ENCODE peak calls at places on chromosomes 6 and 20, in four cellular contexts. One of them, this sample, is unnamed.

GRCh38 chr20:31410011-31410410 is 4.0 kb upstream of the DEFB121 start:
- DNase-seq in ovary: no peak
- DNase-seq in CD4-positive, alpha-beta T cell: no peak
- DNase-seq in T-helper 17 cell: no peak
- DNase-seq in this sample: no peak

GRCh38 chr6:159929819-159930218 is 39.0 kb downstream of the MAS1 start:
- DNase-seq in ovary: peak; percentile 44
- DNase-seq in CD4-positive, alpha-beta T cell: peak; percentile 27
- DNase-seq in T-helper 17 cell: peak; percentile 65
- DNase-seq in this sample: no peak

GRCh38 chr6:157278171-157278570 is 45.1 kb downstream of the TMEM242 start:
- DNase-seq in T-helper 17 cell: no peak
- DNase-seq in ovary: no peak
- DNase-seq in CD4-positive, alpha-beta T cell: no peak
- DNase-seq in this sample: no peak

GRCh38 chr6:43823879-43824740 is 54.1 kb downstream of the VEGFA start:
- DNase-seq in T-helper 17 cell: no peak
- DNase-seq in ovary: no peak
- DNase-seq in CD4-positive, alpha-beta T cell: no peak
- DNase-seq in this sample: no peak

GRCh38 chr6:32075781-32076494 is 33.2 kb downstream of the TNXB start:
- DNase-seq in ovary: no peak
- DNase-seq in CD4-positive, alpha-beta T cell: no peak
- DNase-seq in T-helper 17 cell: no peak
- DNase-seq in this sample: no peak

GRCh38 chr20:47133809-47134456 is 222.6 kb downstream of the ZMYND8 start:
- DNase-seq in T-helper 17 cell: no peak
- DNase-seq in CD4-positive, alpha-beta T cell: no peak
- DNase-seq in ovary: no peak
- DNase-seq in this sample: no peak

GRCh38 chr20:56710577-56711465 is 81.7 kb downstream of the TFAP2C start:
- DNase-seq in T-helper 17 cell: no peak
- DNase-seq in CD4-positive, alpha-beta T cell: no peak
- DNase-seq in ovary: no peak
- DNase-seq in this sample: no peak

GRCh38 chr6:11126876-11127275 is 15.4 kb upstream of the ERVFRD-1 start:
- DNase-seq in CD4-positive, alpha-beta T cell: no peak
- DNase-seq in ovary: no peak
- DNase-seq in T-helper 17 cell: no peak
- DNase-seq in this sample: no peak

GRCh38 chr20:46243707-46244628 is 64.3 kb downstream of the CDH22 start:
- DNase-seq in T-helper 17 cell: no peak
- DNase-seq in CD4-positive, alpha-beta T cell: no peak
- DNase-seq in ovary: no peak
- DNase-seq in this sample: no peak

GRCh38 chr6:56143796-56144195 is 103.6 kb downstream of the COL21A1 start:
- DNase-seq in T-helper 17 cell: no peak
- DNase-seq in CD4-positive, alpha-beta T cell: no peak
- DNase-seq in ovary: no peak
- DNase-seq in this sample: no peak

DNA sequence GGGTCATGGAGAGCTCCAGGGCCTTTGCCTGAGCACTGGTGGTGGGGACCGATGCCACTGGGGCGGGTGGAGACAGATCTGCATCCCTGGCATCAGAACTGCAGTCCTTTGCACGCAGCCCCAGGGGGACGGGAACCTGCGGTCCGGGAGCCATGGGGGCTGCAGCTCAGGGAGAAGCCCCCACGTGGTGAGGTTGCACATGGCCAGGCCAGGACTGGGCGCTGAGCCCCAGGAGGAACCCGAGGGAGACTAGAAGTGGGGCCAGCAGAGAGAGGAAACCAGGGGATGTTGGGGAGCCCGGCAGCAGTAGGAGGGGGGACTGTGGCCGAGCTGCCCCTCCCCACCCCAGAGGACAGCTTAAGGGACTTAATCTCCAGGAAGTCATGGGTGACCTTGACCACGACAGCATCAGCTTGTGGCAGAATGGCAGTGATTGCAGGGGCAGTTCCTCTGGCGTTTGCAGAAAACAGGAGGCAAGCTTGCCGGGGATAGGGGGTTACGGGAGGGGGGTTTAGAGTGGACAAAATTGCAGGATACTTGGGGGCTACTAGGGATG is 18.0 kb upstream of the LSM14B start:
- DNase-seq in ovary: no peak
- DNase-seq in CD4-positive, alpha-beta T cell: no peak
- DNase-seq in T-helper 17 cell: no peak
- DNase-seq in this sample: no peak
- H3K9me3 ChIP-seq in ovary: peaks cover 12% of the 10 kb centered on the region
- H3K9me3 ChIP-seq in CD4-positive, alpha-beta T cell: peaks cover 78% of the 10 kb centered on the region
- H3K9me3 ChIP-seq in T-helper 17 cell: no peaks in the 10 kb centered on the region
- H3K9me3 ChIP-seq in this sample: no peaks in the 10 kb centered on the region

DNA sequence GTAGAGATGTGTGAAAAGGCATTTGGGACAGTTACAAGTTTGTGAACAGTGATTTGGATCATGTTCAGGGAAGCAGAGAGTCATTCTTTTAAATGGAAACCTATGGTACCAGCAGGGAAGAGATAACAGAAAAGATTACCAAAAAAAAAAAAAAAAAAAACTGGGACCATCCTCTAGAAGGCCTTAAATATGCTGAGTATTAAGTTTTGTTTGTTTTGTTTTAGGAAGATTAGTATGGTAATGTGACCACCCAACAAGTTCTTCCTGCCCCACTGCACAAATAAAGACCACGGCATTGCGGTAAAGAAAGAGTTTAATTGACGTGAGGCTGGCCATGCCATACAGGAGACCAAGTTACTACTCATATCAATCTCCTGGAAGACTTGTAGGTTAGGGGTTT is 946.2 kb downstream of the KIF16B start:
- DNase-seq in CD4-positive, alpha-beta T cell: no peak
- DNase-seq in T-helper 17 cell: no peak
- DNase-seq in ovary: no peak
- DNase-seq in this sample: no peak
- H3K9me3 ChIP-seq in CD4-positive, alpha-beta T cell: no peaks in the 10 kb centered on the region
- H3K9me3 ChIP-seq in T-helper 17 cell: no peaks in the 10 kb centered on the region
- H3K9me3 ChIP-seq in ovary: no peaks in the 10 kb centered on the region
- H3K9me3 ChIP-seq in this sample: no peaks in the 10 kb centered on the region

DNA sequence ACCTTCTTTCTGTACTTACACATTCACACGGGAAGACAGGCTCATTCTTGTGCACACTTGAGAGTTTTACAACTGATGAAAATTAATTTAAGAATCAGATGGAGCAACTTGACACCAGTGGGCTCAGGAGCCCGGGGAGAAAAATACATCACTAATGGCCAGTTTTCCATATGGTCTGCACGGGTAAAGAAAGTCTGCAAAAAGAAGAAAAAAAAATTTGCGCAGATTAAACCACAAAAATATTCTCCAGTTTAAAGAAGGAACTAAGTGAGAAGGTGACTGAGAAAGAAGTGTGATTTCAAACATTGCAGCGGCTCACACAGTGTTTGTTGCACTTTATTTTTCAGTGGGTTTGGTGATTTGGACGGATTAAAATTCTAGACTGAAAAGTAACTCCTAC is at the start of gene TULP4:
- DNase-seq in CD4-positive, alpha-beta T cell: no peak
- DNase-seq in ovary: no peak
- DNase-seq in T-helper 17 cell: no peak
- DNase-seq in this sample: no peak
- H3K9me3 ChIP-seq in CD4-positive, alpha-beta T cell: no peaks in the 10 kb centered on the region
- H3K9me3 ChIP-seq in ovary: no peaks in the 10 kb centered on the region
- H3K9me3 ChIP-seq in T-helper 17 cell: no peaks in the 10 kb centered on the region
- H3K9me3 ChIP-seq in this sample: no peaks in the 10 kb centered on the region

GRCh38 chr20:42646250-42646649 is 543.5 kb downstream of the PTPRT start:
- DNase-seq in CD4-positive, alpha-beta T cell: no peak
- DNase-seq in T-helper 17 cell: no peak
- DNase-seq in ovary: no peak
- DNase-seq in this sample: no peak
- H3K9me3 ChIP-seq in CD4-positive, alpha-beta T cell: no peaks in the 10 kb centered on the region
- H3K9me3 ChIP-seq in T-helper 17 cell: no peaks in the 10 kb centered on the region
- H3K9me3 ChIP-seq in ovary: no peaks in the 10 kb centered on the region
- H3K9me3 ChIP-seq in this sample: no peaks in the 10 kb centered on the region

GRCh38 chr6:84967965-84968364 is 203.6 kb upstream of the TBX18 start:
- DNase-seq in T-helper 17 cell: no peak
- DNase-seq in ovary: no peak
- DNase-seq in CD4-positive, alpha-beta T cell: no peak
- DNase-seq in this sample: no peak

GRCh38 chr6:84967389-84967788 is 203.0 kb upstream of the TBX18 start:
- DNase-seq in T-helper 17 cell: no peak
- DNase-seq in CD4-positive, alpha-beta T cell: no peak
- DNase-seq in ovary: no peak
- DNase-seq in this sample: no peak
- H3K9me3 ChIP-seq in T-helper 17 cell: no peaks in the 10 kb centered on the region
- H3K9me3 ChIP-seq in CD4-positive, alpha-beta T cell: peaks cover 15% of the 10 kb centered on the region
- H3K9me3 ChIP-seq in ovary: peaks cover 8% of the 10 kb centered on the region
- H3K9me3 ChIP-seq in this sample: no peaks in the 10 kb centered on the region